ENCODE peak calls at places on chromosomes 5 and 9, in eight cellular contexts. D, P, I, L, U, G, N and Z are unnamed samples. For H3K4me1, the result is how much of the 10 kb centered on the place peaks cover.

GRCh38 chr5:158640581-158640980 is 459.1 kb downstream of the EBF1 start:
- DNase-seq in D (no peak), P (no peak), I (no peak), L (no peak), U (peak), G (no peak), N (no peak), Z (no peak)

GRCh38 chr9:35903049-35903448 is 3.0 kb upstream of the HRCT1 start:
- DNase-seq in D (peak), P (no peak), I (no peak), L (no peak), U (peak), G (peak), N (no peak), Z (no peak)

GRCh38 chr5:96957125-96958041 is 21.5 kb downstream of the LNPEP start:
- DNase-seq in D (no peak), P (no peak), I (no peak), L (no peak), U (no peak), G (no peak), N (no peak), Z (no peak)

GRCh38 chr5:31130682-31131081 is 62.8 kb upstream of the CDH6 start:
- DNase-seq in D (no peak), P (no peak), I (no peak), L (no peak), U (no peak), G (no peak), N (no peak), Z (no peak)

GRCh38 chr9:4781408-4781807 is 11.3 kb upstream of the RCL1 start:
- DNase-seq in D (no peak), P (no peak), I (no peak), L (no peak), U (no peak), G (no peak), N (no peak), Z (no peak)

GRCh38 chr5:140261403-140262171 is 41.3 kb downstream of the PFDN1 start:
- DNase-seq in D (peak), P (peak), I (peak), L (peak), U (peak), G (peak), N (peak), Z (peak)

GRCh38 chr9:129522351-129522750 is 98.5 kb downstream of the C9orf50 start:
- DNase-seq in D (no peak), P (peak), I (no peak), L (no peak), U (no peak), G (no peak), N (no peak), Z (no peak)

GRCh38 chr5:138686668-138687067 is 66.6 kb upstream of the CTNNA1 start:
- DNase-seq in D (no peak), P (no peak), I (no peak), L (no peak), U (peak), G (peak), N (no peak), Z (no peak)

GRCh38 chr5:178453224-178453623 is 137.0 kb downstream of the COL23A1 start:
- DNase-seq in D (no peak), P (no peak), I (no peak), L (no peak), U (peak), G (no peak), N (no peak), Z (no peak)

GRCh38 chr5:164207646-164208045 is 702.2 kb downstream of the MAT2B start:
- DNase-seq in D (no peak), P (no peak), I (no peak), L (no peak), U (no peak), G (no peak), N (no peak), Z (no peak)

GRCh38 chr5:88732181-88732633 is 150.8 kb downstream of the MEF2C start:
- DNase-seq in D (no peak), P (peak), I (peak), L (peak), U (no peak), G (no peak), N (peak), Z (no peak)
- TF ChIP-seq POLR2A in D (no peak), P (no peak), I (no peak), L (no peak), U (no peak), G (no peak), N (no peak), Z (no peak)

GRCh38 chr5:150142189-150142788 is 13.4 kb downstream of the PDGFRB start:
- DNase-seq in D (no peak), P (no peak), I (no peak), L (no peak), U (peak), G (no peak), N (no peak), Z (no peak)

GRCh38 chr5:150142800-150143724 is 12.6 kb downstream of the PDGFRB start:
- DNase-seq in D (no peak), P (peak), I (peak), L (peak), U (peak), G (no peak), N (no peak), Z (peak)

GRCh38 chr5:150144211-150144801 is 11.3 kb downstream of the PDGFRB start:
- DNase-seq in D (no peak), P (peak), I (peak), L (no peak), U (peak), G (no peak), N (no peak), Z (peak)

GRCh38 chr5:150144876-150145275 is 10.8 kb downstream of the PDGFRB start:
- DNase-seq in D (no peak), P (no peak), I (no peak), L (no peak), U (peak), G (no peak), N (no peak), Z (no peak)

DNA sequence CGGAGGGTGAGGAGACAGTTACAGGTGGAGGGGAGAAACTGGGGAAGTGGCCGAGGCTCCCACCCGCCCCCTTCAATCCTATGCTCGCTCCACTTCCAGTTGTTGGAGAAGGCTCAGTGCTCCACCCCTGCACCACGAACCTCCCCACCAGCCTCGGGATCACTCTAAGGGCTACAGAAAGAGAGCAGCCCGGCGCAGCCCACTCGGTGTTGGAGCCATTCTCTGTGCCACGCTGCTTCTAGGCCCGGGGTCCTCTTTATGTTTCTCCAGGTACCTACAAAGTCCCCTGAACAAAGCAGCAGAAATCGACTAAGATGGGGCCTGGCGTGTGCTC is 12.0 kb downstream of the PDGFRB start:
- DNase-seq in D (no peak), P (no peak), I (peak), L (no peak), U (no peak), G (no peak), N (no peak), Z (no peak)
- H3K4me1 ChIP-seq in D (under half), P (half or more), I (half or more), L (under half), U (half or more), G (under half), N (under half), Z (half or more)

DNA sequence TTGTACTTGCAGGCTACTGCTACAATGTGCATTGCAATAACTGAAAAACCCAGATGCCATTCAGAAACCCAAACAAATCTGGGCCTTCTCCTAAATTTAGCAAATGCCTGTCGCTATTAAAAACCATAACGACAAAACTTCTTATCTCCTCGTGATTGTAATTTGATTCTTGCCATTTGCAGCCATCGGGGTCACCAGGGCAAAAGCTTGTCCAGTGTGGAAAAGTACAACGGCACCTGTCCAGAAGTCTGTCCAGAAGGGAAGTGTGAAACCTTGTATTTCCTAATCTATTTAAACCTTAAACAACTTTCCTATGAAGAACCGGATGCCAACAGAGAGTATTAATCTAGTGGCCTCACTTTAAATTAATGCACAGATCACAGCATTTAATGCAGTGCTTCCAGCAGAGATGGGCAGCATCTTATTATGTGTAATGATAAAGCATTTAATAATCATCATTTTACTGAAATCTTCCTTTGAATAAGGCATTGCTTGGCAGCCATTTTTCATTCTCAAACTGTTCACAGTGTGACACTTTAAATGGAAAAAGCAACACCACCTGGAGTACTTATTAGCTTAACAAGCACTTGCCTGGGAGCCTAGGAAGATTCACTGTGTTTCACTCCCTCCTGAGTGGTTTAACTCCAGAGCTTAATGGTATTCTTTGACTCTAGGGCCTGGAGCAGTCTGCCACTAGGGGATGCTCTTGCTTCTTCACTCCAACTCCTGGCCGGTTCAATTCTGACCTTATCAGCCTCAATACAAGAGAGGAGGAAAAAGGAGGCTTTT is 4.9 kb upstream of the C7 start:
- DNase-seq in D (peak), P (peak), I (peak), L (peak), U (peak), G (peak), N (peak), Z (peak)
- TF ChIP-seq CTCF in D (peak), P (peak), I (peak), L (peak), U (peak), G (peak), N (peak), Z (peak)

GRCh38 chr5:443239-444151 is 519 bp downstream of the EXOC3 start:
- DNase-seq in D (no peak), P (peak), I (no peak), L (peak), U (no peak), G (peak), N (no peak), Z (no peak)
- TF ChIP-seq POLR2A in D (no peak), P (no peak), I (no peak), L (no peak), U (no peak), G (no peak), N (peak), Z (no peak)